ENCODE peak calls at places on chromosome 14, in six cellular contexts. Q is stomach; B is RWPE2; E is transverse colon; U is naive thymus-derived CD4-positive, alpha-beta T cell; A is breast epithelium. J is an unnamed sample.

GRCh38 chr14:62077676-62078261 is 315.5 kb downstream of the SNAPC1 start:
- DNase-seq in Q (no peak), B (no peak), E (no peak), U (no peak), A (no peak), J (no peak)

GRCh38 chr14:54606631-54607133 is 39.8 kb downstream of the SAMD4A start:
- DNase-seq in Q (no peak), B (no peak), E (no peak), U (no peak), A (no peak), J (no peak)

GRCh38 chr14:78997811-78998210 is 827.6 kb downstream of the NRXN3 start:
- DNase-seq in Q (no peak), B (no peak), E (peak; percentile 17), U (no peak), A (no peak), J (no peak)

GRCh38 chr14:60199321-60199720 is 34.1 kb upstream of the DHRS7 start:
- DNase-seq in Q (no peak), B (no peak), E (no peak), U (no peak), A (no peak), J (no peak)

GRCh38 chr14:90503582-90503981 is 106.8 kb downstream of the CALM1 start:
- DNase-seq in Q (peak; percentile 61), B (no peak), E (peak; percentile 44), U (no peak), A (no peak), J (no peak)

GRCh38 chr14:50036211-50036610 is 80.2 kb downstream of the VCPKMT start:
- DNase-seq in Q (peak; percentile 63), B (no peak), E (no peak), U (no peak), A (peak; percentile 42), J (no peak)

GRCh38 chr14:30330452-30330851 is 228.5 kb upstream of the G2E3 start:
- DNase-seq in Q (no peak), B (no peak), E (no peak), U (no peak), A (no peak), J (peak; percentile 18)

GRCh38 chr14:24734917-24735500 is 101.0 kb upstream of the GZMB start:
- DNase-seq in Q (peak; percentile 30), B (no peak), E (peak; percentile 33), U (no peak), A (no peak), J (peak; percentile 43)

GRCh38 chr14:29755311-29756052 is 172.2 kb downstream of the PRKD1 start:
- DNase-seq in Q (no peak), B (no peak), E (no peak), U (no peak), A (no peak), J (no peak)

GRCh38 chr14:23877111-23877510 is 76.5 kb upstream of the DHRS4 start:
- DNase-seq in Q (no peak), B (no peak), E (no peak), U (no peak), A (no peak), J (no peak)

GRCh38 chr14:61334197-61334701 is 12.9 kb downstream of the PRKCH start:
- DNase-seq in Q (no peak), B (no peak), E (no peak), U (peak; percentile 35), A (no peak), J (no peak)

GRCh38 chr14:105935384-105935783 is 409.0 kb downstream of the TMEM121 start:
- DNase-seq in Q (no peak), B (peak; percentile 28), E (no peak), U (peak; percentile 16), A (no peak), J (no peak)

GRCh38 chr14:33175951-33176350 is 237.3 kb downstream of the NPAS3 start:
- DNase-seq in Q (no peak), B (no peak), E (no peak), U (no peak), A (no peak), J (no peak)

GRCh38 chr14:49768301-49769121 is 558 bp downstream of the KLHDC2 start:
- DNase-seq in Q (peak; percentile 65), B (peak; percentile 70), E (peak; percentile 81), U (peak; percentile 73), A (peak; percentile 50), J (peak; percentile 62)

GRCh38 chr14:58059121-58059520 is 92.9 kb downstream of the ARMH4 start:
- DNase-seq in Q (no peak), B (no peak), E (no peak), U (no peak), A (no peak), J (no peak)

GRCh38 chr14:20469890-20470858 is 968 bp downstream of the PNP start:
- DNase-seq in Q (peak; percentile 40), B (no peak), E (peak; percentile 49), U (peak; percentile 52), A (no peak), J (peak; percentile 42)

GRCh38 chr14:50003213-50004021 is 110.5 kb downstream of the ARF6 start:
- DNase-seq in Q (peak; percentile 85), B (peak; percentile 80), E (peak; percentile 95), U (peak; percentile 84), A (peak; percentile 59), J (peak; percentile 79)

GRCh38 chr14:22289570-22289969 is 299.5 kb downstream of the DAD1 start:
- DNase-seq in Q (no peak), B (no peak), E (no peak), U (no peak), A (no peak), J (no peak)

GRCh38 chr14:93319958-93320357 is 12.9 kb downstream of the BTBD7 start:
- DNase-seq in Q (no peak), B (no peak), E (no peak), U (no peak), A (no peak), J (no peak)

GRCh38 chr14:55891692-55892091 is 226.5 kb upstream of the PELI2 start:
- DNase-seq in Q (no peak), B (no peak), E (no peak), U (no peak), A (no peak), J (peak; percentile 40)

GRCh38 chr14:84095796-84096195 is 1434.1 kb upstream of the FLRT2 start:
- DNase-seq in Q (no peak), B (no peak), E (no peak), U (no peak), A (no peak), J (no peak)

GRCh38 chr14:94123868-94124267 is 5.5 kb downstream of the IFI27L2 start:
- DNase-seq in Q (peak; percentile 2), B (no peak), E (no peak), U (no peak), A (no peak), J (no peak)

GRCh38 chr14:54572316-54572715 is 5.4 kb downstream of the SAMD4A start:
- DNase-seq in Q (no peak), B (no peak), E (no peak), U (no peak), A (no peak), J (peak; percentile 59)

GRCh38 chr14:66746316-66747006 is 238.5 kb downstream of the GPHN start:
- DNase-seq in Q (no peak), B (no peak), E (no peak), U (no peak), A (no peak), J (peak; percentile 28)

GRCh38 chr14:28766505-28767238 is at the start of gene FOXG1:
- DNase-seq in Q (no peak), B (no peak), E (no peak), U (no peak), A (no peak), J (peak; percentile 98)

GRCh38 chr14:31827325-31827724 is 249.8 kb upstream of the ARHGAP5 start:
- DNase-seq in Q (no peak), B (no peak), E (no peak), U (no peak), A (no peak), J (no peak)

GRCh38 chr14:101418601-101419000 is 142.7 kb upstream of the DIO3 start:
- DNase-seq in Q (no peak), B (no peak), E (no peak), U (no peak), A (no peak), J (no peak)
- H3K27me3 ChIP-seq in Q (no peaks in the 10 kb centered on the region), B (peaks cover 30% of the 10 kb centered on the region), E (peaks cover 12% of the 10 kb centered on the region), U (peaks cover 10% of the 10 kb centered on the region), A (no peaks in the 10 kb centered on the region), J (no peaks in the 10 kb centered on the region)

DNA sequence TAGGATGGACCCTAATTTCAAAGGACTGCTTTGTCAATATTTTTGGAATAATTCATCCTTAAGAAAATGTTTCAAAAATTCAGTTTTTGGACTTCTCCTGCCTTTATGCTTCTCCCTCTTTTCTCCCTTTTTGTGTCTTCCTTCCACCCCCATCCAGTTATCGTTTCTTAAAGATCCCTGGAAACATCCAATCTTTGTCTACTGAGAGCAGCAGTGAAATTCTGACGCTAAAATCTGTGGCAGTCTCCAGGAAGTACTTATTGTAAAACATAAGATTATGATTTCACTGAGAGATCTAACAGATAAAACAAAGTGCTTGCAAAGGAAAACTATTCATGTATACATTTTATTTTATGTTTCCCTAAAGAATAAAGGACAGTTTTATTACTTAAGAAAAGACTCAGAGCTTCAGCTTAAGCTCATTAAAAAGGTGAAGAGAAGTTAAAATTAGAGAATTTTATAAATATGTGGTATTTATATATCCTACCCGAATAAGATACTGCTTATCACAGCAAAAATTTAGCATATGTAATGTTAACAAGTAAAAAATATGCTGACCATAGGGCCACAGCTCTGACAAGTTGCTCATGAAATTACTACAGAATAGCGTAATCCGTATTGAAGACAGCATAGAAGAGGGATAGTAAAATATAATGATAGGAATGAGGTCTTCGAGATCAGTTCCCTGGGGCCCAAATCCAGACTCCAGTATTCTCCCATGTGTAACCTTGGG is 6.9 kb downstream of the FRMD6 start:
- DNase-seq in Q (no peak), B (no peak), E (no peak), U (no peak), A (no peak), J (no peak)
- H3K4me3 ChIP-seq in Q (no peak overlapping the region), B (no peak overlapping the region), E (no peak overlapping the region), U (no peak overlapping the region), A (no peak overlapping the region), J (no peak overlapping the region)

GRCh38 chr14:97417331-97417730 is 620.1 kb downstream of the VRK1 start:
- DNase-seq in Q (no peak), B (no peak), E (no peak), U (no peak), A (no peak), J (no peak)

GRCh38 chr14:97416550-97416949 is 619.4 kb downstream of the VRK1 start:
- DNase-seq in Q (no peak), B (no peak), E (no peak), U (no peak), A (no peak), J (no peak)

GRCh38 chr14:97415907-97416306 is 618.7 kb downstream of the VRK1 start:
- DNase-seq in Q (no peak), B (no peak), E (no peak), U (no peak), A (no peak), J (no peak)

GRCh38 chr14:97414718-97415098 is 617.5 kb downstream of the VRK1 start:
- DNase-seq in Q (no peak), B (no peak), E (no peak), U (no peak), A (no peak), J (no peak)

GRCh38 chr14:97420211-97420610 is 623.0 kb downstream of the VRK1 start:
- DNase-seq in Q (no peak), B (no peak), E (no peak), U (no peak), A (no peak), J (no peak)
- H3K36me3 ChIP-seq in Q (no peaks in the 10 kb centered on the region), B (no peaks in the 10 kb centered on the region), E (no peaks in the 10 kb centered on the region), U (no peaks in the 10 kb centered on the region), A (no peaks in the 10 kb centered on the region), J (no peaks in the 10 kb centered on the region)

GRCh38 chr14:99181246-99181645 is 90.8 kb downstream of the BCL11B start:
- DNase-seq in Q (no peak), B (no peak), E (no peak), U (no peak), A (no peak), J (peak; percentile 45)
- H3K27me3 ChIP-seq in Q (no peaks in the 10 kb centered on the region), B (no peaks in the 10 kb centered on the region), E (no peaks in the 10 kb centered on the region), U (no peaks in the 10 kb centered on the region), A (no peaks in the 10 kb centered on the region), J (no peaks in the 10 kb centered on the region)

GRCh38 chr14:65471038-65471878 is 58.7 kb downstream of the FUT8 start:
- DNase-seq in Q (no peak), B (no peak), E (no peak), U (no peak), A (no peak), J (no peak)
- H3K4me3 ChIP-seq in Q (no peak overlapping the region), B (no peak overlapping the region), E (no peak overlapping the region), U (no peak overlapping the region), A (no peak overlapping the region), J (no peak overlapping the region)

J was measured in H7.